ENCODE peak calls at places on chromosomes 13 and 19, in seven cellular contexts. One of them, this sample, is unnamed.

GRCh38 chr19:50500753-50501151 is 10.2 kb downstream of the JOSD2 start:
- DNase-seq in AG09319: no peak
- DNase-seq in mesothelial cell of epicardium: no peak
- DNase-seq in LoVo: no peak
- DNase-seq in GM19239: no peak
- DNase-seq in ascending aorta: no peak
- DNase-seq in CD8-positive, alpha-beta T cell: no peak
- DNase-seq in this sample: no peak

GRCh38 chr19:3986260-3987041 is 1.2 kb upstream of the EEF2 start:
- DNase-seq in AG09319: no peak
- DNase-seq in mesothelial cell of epicardium: no peak
- DNase-seq in LoVo: peak
- DNase-seq in GM19239: no peak
- DNase-seq in ascending aorta: no peak
- DNase-seq in CD8-positive, alpha-beta T cell: peak
- DNase-seq in this sample: no peak

GRCh38 chr19:29381353-29382203 is 144.2 kb upstream of the VSTM2B start:
- DNase-seq in AG09319: no peak
- DNase-seq in mesothelial cell of epicardium: peak
- DNase-seq in LoVo: no peak
- DNase-seq in GM19239: no peak
- DNase-seq in ascending aorta: peak
- DNase-seq in CD8-positive, alpha-beta T cell: no peak
- DNase-seq in this sample: no peak

GRCh38 chr13:109355875-109356428 is 430.4 kb downstream of the IRS2 start:
- DNase-seq in AG09319: no peak
- DNase-seq in mesothelial cell of epicardium: no peak
- DNase-seq in LoVo: no peak
- DNase-seq in GM19239: no peak
- DNase-seq in ascending aorta: no peak
- DNase-seq in CD8-positive, alpha-beta T cell: no peak
- DNase-seq in this sample: no peak

GRCh38 chr19:3691372-3691716 is 8.9 kb downstream of the PIP5K1C start:
- DNase-seq in AG09319: no peak
- DNase-seq in mesothelial cell of epicardium: no peak
- DNase-seq in LoVo: no peak
- DNase-seq in GM19239: no peak
- DNase-seq in ascending aorta: no peak
- DNase-seq in CD8-positive, alpha-beta T cell: no peak
- DNase-seq in this sample: no peak

GRCh38 chr13:107847406-107847805 is 367.9 kb downstream of the LIG4 start:
- DNase-seq in AG09319: no peak
- DNase-seq in mesothelial cell of epicardium: no peak
- DNase-seq in LoVo: no peak
- DNase-seq in GM19239: no peak
- DNase-seq in ascending aorta: no peak
- DNase-seq in CD8-positive, alpha-beta T cell: no peak
- DNase-seq in this sample: no peak

GRCh38 chr13:21898990-21899389 is 228.1 kb downstream of the FGF9 start:
- DNase-seq in AG09319: no peak
- DNase-seq in mesothelial cell of epicardium: no peak
- DNase-seq in LoVo: no peak
- DNase-seq in GM19239: no peak
- DNase-seq in ascending aorta: no peak
- DNase-seq in CD8-positive, alpha-beta T cell: no peak
- DNase-seq in this sample: no peak

GRCh38 chr13:113209336-113209879 is at the start of gene CUL4A:
- DNase-seq in AG09319: no peak
- DNase-seq in mesothelial cell of epicardium: peak
- DNase-seq in LoVo: peak
- DNase-seq in GM19239: peak
- DNase-seq in ascending aorta: peak
- DNase-seq in CD8-positive, alpha-beta T cell: peak
- DNase-seq in this sample: peak

GRCh38 chr19:28843771-28844492 is 369.0 kb downstream of the UQCRFS1 start:
- DNase-seq in AG09319: no peak
- DNase-seq in mesothelial cell of epicardium: no peak
- DNase-seq in LoVo: no peak
- DNase-seq in GM19239: no peak
- DNase-seq in ascending aorta: no peak
- DNase-seq in CD8-positive, alpha-beta T cell: no peak
- DNase-seq in this sample: no peak

GRCh38 chr13:97502691-97503090 is 68.7 kb downstream of the RAP2A start:
- DNase-seq in AG09319: no peak
- DNase-seq in mesothelial cell of epicardium: no peak
- DNase-seq in LoVo: no peak
- DNase-seq in GM19239: no peak
- DNase-seq in ascending aorta: no peak
- DNase-seq in CD8-positive, alpha-beta T cell: no peak
- DNase-seq in this sample: no peak

GRCh38 chr13:44726214-44726613 is 150.1 kb upstream of the TSC22D1 start:
- DNase-seq in AG09319: peak
- DNase-seq in mesothelial cell of epicardium: no peak
- DNase-seq in LoVo: no peak
- DNase-seq in GM19239: no peak
- DNase-seq in ascending aorta: no peak
- DNase-seq in CD8-positive, alpha-beta T cell: no peak
- DNase-seq in this sample: no peak

GRCh38 chr19:34555447-34555846 is 73.9 kb downstream of the WTIP start:
- DNase-seq in AG09319: no peak
- DNase-seq in mesothelial cell of epicardium: no peak
- DNase-seq in LoVo: no peak
- DNase-seq in GM19239: no peak
- DNase-seq in ascending aorta: no peak
- DNase-seq in CD8-positive, alpha-beta T cell: no peak
- DNase-seq in this sample: no peak

GRCh38 chr19:4852484-4852883 is 15.0 kb downstream of the PLIN3 start:
- DNase-seq in AG09319: no peak
- DNase-seq in mesothelial cell of epicardium: no peak
- DNase-seq in LoVo: no peak
- DNase-seq in GM19239: no peak
- DNase-seq in ascending aorta: no peak
- DNase-seq in CD8-positive, alpha-beta T cell: no peak
- DNase-seq in this sample: no peak

GRCh38 chr19:16117594-16118033 is 5.9 kb downstream of the RAB8A start:
- DNase-seq in AG09319: no peak
- DNase-seq in mesothelial cell of epicardium: no peak
- DNase-seq in LoVo: no peak
- DNase-seq in GM19239: no peak
- DNase-seq in ascending aorta: no peak
- DNase-seq in CD8-positive, alpha-beta T cell: no peak
- DNase-seq in this sample: no peak

GRCh38 chr13:98397221-98397620 is 179.7 kb downstream of the STK24 start:
- DNase-seq in AG09319: no peak
- DNase-seq in mesothelial cell of epicardium: no peak
- DNase-seq in LoVo: no peak
- DNase-seq in GM19239: no peak
- DNase-seq in ascending aorta: no peak
- DNase-seq in CD8-positive, alpha-beta T cell: no peak
- DNase-seq in this sample: no peak

GRCh38 chr13:100442095-100442832 is 146.3 kb downstream of the GGACT start:
- DNase-seq in AG09319: no peak
- DNase-seq in mesothelial cell of epicardium: no peak
- DNase-seq in LoVo: no peak
- DNase-seq in GM19239: no peak
- DNase-seq in ascending aorta: no peak
- DNase-seq in CD8-positive, alpha-beta T cell: no peak
- DNase-seq in this sample: no peak

GRCh38 chr19:34575206-34575605 is 93.6 kb downstream of the WTIP start:
- DNase-seq in AG09319: no peak
- DNase-seq in mesothelial cell of epicardium: no peak
- DNase-seq in LoVo: no peak
- DNase-seq in GM19239: no peak
- DNase-seq in ascending aorta: no peak
- DNase-seq in CD8-positive, alpha-beta T cell: no peak
- DNase-seq in this sample: no peak

GRCh38 chr13:46775385-46776065 is 21.4 kb downstream of the ESD start:
- DNase-seq in AG09319: no peak
- DNase-seq in mesothelial cell of epicardium: no peak
- DNase-seq in LoVo: no peak
- DNase-seq in GM19239: no peak
- DNase-seq in ascending aorta: no peak
- DNase-seq in CD8-positive, alpha-beta T cell: no peak
- DNase-seq in this sample: no peak

GRCh38 chr19:19642506-19643157 is 825 bp downstream of the GMIP start:
- DNase-seq in AG09319: no peak
- DNase-seq in mesothelial cell of epicardium: no peak
- DNase-seq in LoVo: no peak
- DNase-seq in GM19239: peak
- DNase-seq in ascending aorta: no peak
- DNase-seq in CD8-positive, alpha-beta T cell: peak
- DNase-seq in this sample: no peak

GRCh38 chr13:96141032-96141431 is 51.1 kb downstream of the HS6ST3 start:
- DNase-seq in AG09319: no peak
- DNase-seq in mesothelial cell of epicardium: no peak
- DNase-seq in LoVo: no peak
- DNase-seq in GM19239: no peak
- DNase-seq in ascending aorta: no peak
- DNase-seq in CD8-positive, alpha-beta T cell: no peak
- DNase-seq in this sample: no peak

GRCh38 chr19:12778020-12778904 is 2.9 kb upstream of the HOOK2 start:
- DNase-seq in AG09319: peak
- DNase-seq in mesothelial cell of epicardium: peak
- DNase-seq in LoVo: no peak
- DNase-seq in GM19239: no peak
- DNase-seq in ascending aorta: peak
- DNase-seq in CD8-positive, alpha-beta T cell: peak
- DNase-seq in this sample: no peak

GRCh38 chr13:20475927-20476691 is 49.5 kb downstream of the CRYL1 start:
- DNase-seq in AG09319: no peak
- DNase-seq in mesothelial cell of epicardium: no peak
- DNase-seq in LoVo: no peak
- DNase-seq in GM19239: peak
- DNase-seq in ascending aorta: no peak
- DNase-seq in CD8-positive, alpha-beta T cell: peak
- DNase-seq in this sample: peak

GRCh38 chr19:34963531-34964406 is at the start of gene ZNF792:
- DNase-seq in AG09319: no peak
- DNase-seq in mesothelial cell of epicardium: peak
- DNase-seq in LoVo: peak
- DNase-seq in GM19239: peak
- DNase-seq in ascending aorta: peak
- DNase-seq in CD8-positive, alpha-beta T cell: peak
- DNase-seq in this sample: peak

GRCh38 chr19:18232540-18233223 is 6.4 kb upstream of the PDE4C start:
- DNase-seq in AG09319: no peak
- DNase-seq in mesothelial cell of epicardium: no peak
- DNase-seq in LoVo: no peak
- DNase-seq in GM19239: no peak
- DNase-seq in ascending aorta: no peak
- DNase-seq in CD8-positive, alpha-beta T cell: no peak
- DNase-seq in this sample: no peak

GRCh38 chr13:50990540-50991506 is 81.2 kb downstream of the RNASEH2B start:
- DNase-seq in AG09319: no peak
- DNase-seq in mesothelial cell of epicardium: no peak
- DNase-seq in LoVo: no peak
- DNase-seq in GM19239: no peak
- DNase-seq in ascending aorta: peak
- DNase-seq in CD8-positive, alpha-beta T cell: no peak
- DNase-seq in this sample: no peak

GRCh38 chr19:4584670-4585460 is 25.4 kb upstream of the SEMA6B start:
- DNase-seq in AG09319: no peak
- DNase-seq in mesothelial cell of epicardium: no peak
- DNase-seq in LoVo: no peak
- DNase-seq in GM19239: no peak
- DNase-seq in ascending aorta: no peak
- DNase-seq in CD8-positive, alpha-beta T cell: no peak
- DNase-seq in this sample: no peak

GRCh38 chr13:97439196-97439595 is 5.2 kb downstream of the RAP2A start:
- DNase-seq in AG09319: no peak
- DNase-seq in mesothelial cell of epicardium: no peak
- DNase-seq in LoVo: no peak
- DNase-seq in GM19239: no peak
- DNase-seq in ascending aorta: no peak
- DNase-seq in CD8-positive, alpha-beta T cell: no peak
- DNase-seq in this sample: no peak

GRCh38 chr19:15562145-15562544 is 52.9 kb upstream of the CYP4F8 start:
- DNase-seq in AG09319: no peak
- DNase-seq in mesothelial cell of epicardium: no peak
- DNase-seq in LoVo: no peak
- DNase-seq in GM19239: no peak
- DNase-seq in ascending aorta: no peak
- DNase-seq in CD8-positive, alpha-beta T cell: no peak
- DNase-seq in this sample: no peak

GRCh38 chr19:23071087-23071511 is 45.7 kb upstream of the ZNF730 start:
- DNase-seq in AG09319: no peak
- DNase-seq in mesothelial cell of epicardium: no peak
- DNase-seq in LoVo: no peak
- DNase-seq in GM19239: no peak
- DNase-seq in ascending aorta: peak
- DNase-seq in CD8-positive, alpha-beta T cell: no peak
- DNase-seq in this sample: no peak

This sample was measured in activated gamma-delta T cell.